ENCODE peak calls at places on chromosomes 4 and X, in seven cellular contexts. A, X, Y, Q, D, N and J are unnamed samples.

GRCh38 chrX:42755820-42756219 is 22.1 kb downstream of the PPP1R2C start:
- DNase-seq in X (no peak), D (no peak), A (peak), N (no peak), Q (peak), Y (peak), J (no peak)

GRCh38 chrX:76183289-76184057 is 10.6 kb downstream of the PBDC1 start:
- DNase-seq in X (no peak), Q (peak), Y (peak), D (no peak), N (no peak), A (no peak), J (no peak)

GRCh38 chrX:48918644-48919340 is at the start of gene PIM2:
- DNase-seq in Q (peak), D (peak), N (peak), Y (peak), X (peak), A (peak), J (no peak)

GRCh38 chr4:110294165-110294564 is 95.8 kb upstream of the ELOVL6 start:
- DNase-seq in D (no peak), A (no peak), N (no peak), X (no peak), Q (no peak), Y (no peak), J (no peak)

GRCh38 chr4:145066063-145066501 is 31.9 kb downstream of the ANAPC10 start:
- DNase-seq in Y (no peak), N (no peak), D (no peak), A (no peak), Q (no peak), X (no peak), J (no peak)

GRCh38 chrX:134459683-134460004 is 321 bp upstream of the HPRT1 start:
- DNase-seq in D (no peak), Q (peak), Y (peak), A (no peak), N (no peak), X (peak), J (no peak)

GRCh38 chrX:138191998-138192397 is 519.5 kb downstream of the FGF13 start:
- DNase-seq in X (peak), D (no peak), Q (peak), Y (peak), N (no peak), A (no peak), J (no peak)

GRCh38 chr4:99754756-99755155 is 61.9 kb upstream of the DAPP1 start:
- DNase-seq in N (no peak), D (no peak), A (no peak), Q (peak), Y (no peak), X (no peak), J (no peak)

GRCh38 chr4:83334425-83335241 is at the start of gene HPSE:
- DNase-seq in A (peak), N (peak), D (peak), Q (peak), X (peak), Y (peak), J (no peak)

GRCh38 chr4:125486354-125486753 is 171.6 kb downstream of the FAT4 start:
- DNase-seq in N (no peak), A (no peak), X (no peak), Q (no peak), D (no peak), Y (no peak), J (no peak)

GRCh38 chr4:89152972-89153371 is 41.6 kb downstream of the TIGD2 start:
- DNase-seq in X (no peak), D (no peak), A (no peak), N (no peak), Y (peak), Q (no peak), J (no peak)

GRCh38 chr4:149292422-149293055 is 523.1 kb downstream of the IQCM start:
- DNase-seq in A (no peak), N (no peak), Y (no peak), Q (peak), X (no peak), D (no peak), J (no peak)

GRCh38 chrX:44949125-44949524 is 76.1 kb downstream of the KDM6A start:
- DNase-seq in Q (no peak), N (no peak), D (no peak), A (no peak), X (no peak), Y (no peak), J (no peak)

GRCh38 chr4:119536572-119537528 is 91.8 kb downstream of the PDE5A start:
- DNase-seq in D (no peak), N (no peak), Q (peak), Y (no peak), A (no peak), X (no peak), J (no peak)

GRCh38 chr4:24979554-24979953 is 51.2 kb downstream of the LGI2 start:
- DNase-seq in Y (no peak), A (no peak), Q (peak), N (peak), X (no peak), D (no peak), J (no peak)

GRCh38 chr4:58600290-58600689 is 1490.1 kb upstream of the IGFBP7 start:
- DNase-seq in N (no peak), D (no peak), Y (no peak), Q (no peak), X (no peak), A (no peak), J (no peak)

GRCh38 chrX:54452920-54453319 is 12.7 kb downstream of the TSR2 start:
- DNase-seq in N (no peak), Y (peak), Q (peak), D (no peak), A (no peak), X (peak), J (no peak)

GRCh38 chrX:136954930-136955329 is 74.4 kb upstream of the RBMX start:
- DNase-seq in A (no peak), Q (peak), Y (no peak), N (no peak), X (no peak), D (no peak), J (no peak)

GRCh38 chr4:142405021-142405991 is 440.8 kb downstream of the INPP4B start:
- DNase-seq in N (no peak), D (no peak), Y (peak), X (peak), Q (peak), A (peak), J (no peak)

GRCh38 chrX:5176766-5177165 is 1051.9 kb downstream of the NLGN4X start:
- DNase-seq in N (no peak), D (no peak), Y (no peak), A (no peak), X (no peak), Q (no peak), J (no peak)